ENCODE peak calls at places on chromosomes 11 and 22, in four cellular contexts. One of them, this sample, is unnamed.

GRCh38 chr22:36316419-36316818 is 63.5 kb downstream of the APOL1 start:
- DNase-seq in lower leg skin: no peak
- DNase-seq in heart left ventricle: no peak
- DNase-seq in GM12891: no peak
- DNase-seq in this sample: no peak

GRCh38 chr11:84564180-84564866 is 1062.8 kb downstream of the DLG2 start:
- DNase-seq in lower leg skin: no peak
- DNase-seq in heart left ventricle: no peak
- DNase-seq in GM12891: no peak
- DNase-seq in this sample: peak

GRCh38 chr11:88051386-88051785 is 123.9 kb downstream of the RAB38 start:
- DNase-seq in lower leg skin: no peak
- DNase-seq in heart left ventricle: no peak
- DNase-seq in GM12891: no peak
- DNase-seq in this sample: no peak

GRCh38 chr11:61637287-61637686 is 42.9 kb upstream of the DAGLA start:
- DNase-seq in lower leg skin: no peak
- DNase-seq in heart left ventricle: no peak
- DNase-seq in GM12891: no peak
- DNase-seq in this sample: no peak

GRCh38 chr22:48444320-48445112 is 1383.2 kb downstream of the BRD1 start:
- DNase-seq in lower leg skin: no peak
- DNase-seq in heart left ventricle: no peak
- DNase-seq in GM12891: peak
- DNase-seq in this sample: peak

GRCh38 chr11:12581923-12582322 is 92.3 kb upstream of the TEAD1 start:
- DNase-seq in lower leg skin: no peak
- DNase-seq in heart left ventricle: no peak
- DNase-seq in GM12891: no peak
- DNase-seq in this sample: no peak

GRCh38 chr11:122202951-122203456 is 87.0 kb upstream of the BLID start:
- DNase-seq in lower leg skin: peak
- DNase-seq in heart left ventricle: peak
- DNase-seq in GM12891: peak
- DNase-seq in this sample: peak

GRCh38 chr11:18065572-18065971 is 19.5 kb upstream of the TPH1 start:
- DNase-seq in lower leg skin: no peak
- DNase-seq in heart left ventricle: no peak
- DNase-seq in GM12891: no peak
- DNase-seq in this sample: no peak

GRCh38 chr11:30991376-30991775 is 378.2 kb downstream of the DCDC1 start:
- DNase-seq in lower leg skin: no peak
- DNase-seq in heart left ventricle: no peak
- DNase-seq in GM12891: no peak
- DNase-seq in this sample: peak

GRCh38 chr22:20451920-20452319 is 14.3 kb upstream of the SCARF2 start:
- DNase-seq in lower leg skin: no peak
- DNase-seq in heart left ventricle: no peak
- DNase-seq in GM12891: no peak
- DNase-seq in this sample: no peak

GRCh38 chr22:38135133-38135706 is 24.7 kb upstream of the BAIAP2L2 start:
- DNase-seq in lower leg skin: no peak
- DNase-seq in heart left ventricle: no peak
- DNase-seq in GM12891: no peak
- DNase-seq in this sample: no peak

GRCh38 chr11:14789879-14790484 is 102.0 kb downstream of the CYP2R1 start:
- DNase-seq in lower leg skin: no peak
- DNase-seq in heart left ventricle: no peak
- DNase-seq in GM12891: no peak
- DNase-seq in this sample: no peak

GRCh38 chr11:97332271-97332670 is 942.5 kb downstream of the JRKL start:
- DNase-seq in lower leg skin: no peak
- DNase-seq in heart left ventricle: no peak
- DNase-seq in GM12891: no peak
- DNase-seq in this sample: no peak

GRCh38 chr22:22085702-22086500 is 103.3 kb upstream of the TOP3B start:
- DNase-seq in lower leg skin: no peak
- DNase-seq in heart left ventricle: no peak
- DNase-seq in GM12891: no peak
- DNase-seq in this sample: no peak

GRCh38 chr11:67312187-67313021 is 9.1 kb downstream of the SSH3 start:
- DNase-seq in lower leg skin: peak
- DNase-seq in heart left ventricle: peak
- DNase-seq in GM12891: no peak
- DNase-seq in this sample: no peak

GRCh38 chr11:79090191-79090590 is 350.6 kb downstream of the TENM4 start:
- DNase-seq in lower leg skin: no peak
- DNase-seq in heart left ventricle: no peak
- DNase-seq in GM12891: no peak
- DNase-seq in this sample: no peak

GRCh38 chr11:106418786-106419185 is 341.3 kb downstream of the AASDHPPT start:
- DNase-seq in lower leg skin: no peak
- DNase-seq in heart left ventricle: no peak
- DNase-seq in GM12891: no peak
- DNase-seq in this sample: no peak

GRCh38 chr11:19805346-19805745 is 92.7 kb downstream of the NAV2 start:
- DNase-seq in lower leg skin: no peak
- DNase-seq in heart left ventricle: no peak
- DNase-seq in GM12891: no peak
- DNase-seq in this sample: no peak
- TF ChIP-seq POLR2A in lower leg skin: no peak
- TF ChIP-seq POLR2A in heart left ventricle: no peak
- TF ChIP-seq POLR2A in GM12891: no peak
- TF ChIP-seq POLR2A in this sample: no peak

GRCh38 chr22:50199836-50200332 is 927 bp upstream of the SELENOO start:
- DNase-seq in lower leg skin: no peak
- DNase-seq in heart left ventricle: no peak
- DNase-seq in GM12891: no peak
- DNase-seq in this sample: no peak
- TF ChIP-seq POLR2A in lower leg skin: no peak
- TF ChIP-seq POLR2A in heart left ventricle: no peak
- TF ChIP-seq POLR2A in GM12891: peak
- TF ChIP-seq POLR2A in this sample: no peak

DNA sequence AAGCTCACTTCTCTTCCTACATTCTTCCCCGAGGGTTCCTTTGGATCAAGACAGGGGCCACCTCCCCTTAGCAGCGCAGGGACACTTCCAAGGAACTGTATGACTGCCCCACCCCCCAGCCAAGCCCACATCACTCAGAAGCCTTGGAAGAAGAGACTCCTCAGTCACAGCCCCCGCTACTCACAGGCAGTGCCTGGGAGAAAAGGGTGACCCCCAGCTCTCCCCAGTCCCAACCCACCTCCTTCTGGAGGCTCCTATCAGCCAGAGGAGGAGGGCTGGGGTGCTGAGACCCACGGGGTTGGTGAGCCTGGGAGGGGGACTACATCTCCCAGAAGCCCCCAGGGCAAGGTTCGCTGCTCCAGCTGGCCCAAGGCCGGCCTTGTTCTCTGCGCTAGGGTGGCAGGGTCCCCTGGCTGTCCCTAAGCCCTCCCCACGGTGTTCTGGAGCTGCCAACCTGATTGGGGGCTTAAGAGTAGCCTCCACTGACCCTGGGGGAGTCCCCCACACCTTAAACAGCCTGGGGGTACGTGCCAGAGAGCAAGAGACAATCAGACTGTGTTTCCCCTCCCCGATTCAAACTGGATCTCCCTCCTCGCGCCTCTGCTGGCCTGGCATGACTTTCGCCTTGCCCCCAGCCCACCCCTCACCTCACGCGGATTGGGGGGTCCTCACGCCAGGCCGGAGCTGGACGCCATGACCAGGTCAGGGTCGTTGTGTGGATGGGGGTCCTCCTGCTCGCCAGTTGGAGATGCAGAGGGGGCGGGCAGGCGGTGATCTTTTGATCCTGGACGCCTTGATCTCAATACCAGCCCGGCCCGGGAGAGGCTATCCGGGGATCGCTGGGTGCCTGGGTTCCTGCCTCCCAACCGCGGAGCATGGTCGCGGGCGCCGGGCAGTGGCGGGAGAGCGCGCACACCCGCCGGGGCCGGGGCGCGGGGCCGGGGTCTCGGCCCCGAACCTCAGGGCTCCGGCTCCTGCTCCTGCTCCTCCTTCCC is 838 bp downstream of the BCL9L start:
- DNase-seq in lower leg skin: peak
- DNase-seq in heart left ventricle: no peak
- DNase-seq in GM12891: peak
- DNase-seq in this sample: peak
- TF ChIP-seq POLR2A in lower leg skin: no peak
- TF ChIP-seq POLR2A in heart left ventricle: no peak
- TF ChIP-seq POLR2A in GM12891: no peak
- TF ChIP-seq POLR2A in this sample: no peak

GRCh38 chr11:93728792-93729128 is 12.5 kb downstream of the TAF1D start:
- DNase-seq in lower leg skin: no peak
- DNase-seq in heart left ventricle: no peak
- DNase-seq in GM12891: no peak
- DNase-seq in this sample: no peak

GRCh38 chr11:93727985-93728791 is 13.1 kb downstream of the TAF1D start:
- DNase-seq in lower leg skin: no peak
- DNase-seq in heart left ventricle: no peak
- DNase-seq in GM12891: no peak
- DNase-seq in this sample: no peak

GRCh38 chr11:93730108-93731107 is 10.9 kb downstream of the TAF1D start:
- DNase-seq in lower leg skin: no peak
- DNase-seq in heart left ventricle: no peak
- DNase-seq in GM12891: no peak
- DNase-seq in this sample: no peak

GRCh38 chr11:93732237-93732892 is 8.9 kb downstream of the TAF1D start:
- DNase-seq in lower leg skin: no peak
- DNase-seq in heart left ventricle: no peak
- DNase-seq in GM12891: no peak
- DNase-seq in this sample: no peak

DNA sequence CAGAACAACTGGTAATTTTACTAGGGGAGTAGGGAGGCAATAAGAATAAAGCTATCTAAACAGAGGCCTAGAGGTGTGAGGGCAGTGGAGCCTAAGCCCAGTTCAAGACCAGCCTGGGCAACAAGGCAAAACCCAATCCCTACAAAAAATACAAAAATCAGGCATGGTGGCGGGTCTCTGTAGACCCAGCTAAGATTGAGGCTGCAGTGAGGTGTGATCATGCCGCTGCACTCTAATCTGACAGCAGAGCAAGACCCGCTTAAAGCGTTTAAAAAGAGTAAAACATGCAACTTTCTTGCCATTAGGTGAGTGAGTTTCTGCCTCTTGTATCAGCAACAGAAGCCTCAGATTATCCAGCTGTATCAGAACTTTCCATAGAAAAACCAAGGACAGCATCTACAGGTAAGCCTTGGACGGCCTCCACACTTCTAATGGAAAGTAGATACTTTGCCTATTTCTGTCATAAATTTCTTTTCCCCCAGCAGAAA is 12.1 kb downstream of the TAF1D start:
- DNase-seq in lower leg skin: no peak
- DNase-seq in heart left ventricle: no peak
- DNase-seq in GM12891: no peak
- DNase-seq in this sample: no peak
- TF ChIP-seq POLR2A in lower leg skin: no peak
- TF ChIP-seq POLR2A in heart left ventricle: no peak
- TF ChIP-seq POLR2A in GM12891: peak
- TF ChIP-seq POLR2A in this sample: no peak